ENCODE peak calls at places on chromosome 21, in eight cellular contexts. One of them, this sample, is unnamed.
A peak's percentile ranks its signal among the peaks of the same experiment; 100 is the strongest.

GRCh38 chr21:19489930-19490329 is 1086.3 kb upstream of the TMPRSS15 start:
- DNase-seq in Panc1: no peak
- DNase-seq in K562: no peak
- DNase-seq in HL-60: no peak
- DNase-seq in SK-N-SH: no peak
- DNase-seq in GM23338: no peak
- DNase-seq in HCT116: no peak
- DNase-seq in GM12878: no peak
- DNase-seq in this sample: no peak

GRCh38 chr21:44820851-44821250 is 3.0 kb upstream of the SUMO3 start:
- DNase-seq in Panc1: no peak
- DNase-seq in GM12878: no peak
- DNase-seq in GM23338: no peak
- DNase-seq in HCT116: no peak
- DNase-seq in K562: no peak
- DNase-seq in SK-N-SH: no peak
- DNase-seq in HL-60: no peak
- DNase-seq in this sample: no peak

GRCh38 chr21:28991861-28992525 is 684 bp downstream of the LTN1 start:
- DNase-seq in Panc1: no peak
- DNase-seq in SK-N-SH: no peak
- DNase-seq in K562: peak; percentile 31
- DNase-seq in HL-60: peak; percentile 14
- DNase-seq in GM12878: no peak
- DNase-seq in HCT116: no peak
- DNase-seq in GM23338: no peak
- DNase-seq in this sample: no peak

GRCh38 chr21:32708069-32708468 is 19.7 kb downstream of the SYNJ1 start:
- DNase-seq in HCT116: no peak
- DNase-seq in Panc1: no peak
- DNase-seq in K562: no peak
- DNase-seq in SK-N-SH: no peak
- DNase-seq in GM23338: no peak
- DNase-seq in GM12878: no peak
- DNase-seq in HL-60: no peak
- DNase-seq in this sample: no peak

GRCh38 chr21:41234574-41234973 is 66.6 kb downstream of the BACE2 start:
- DNase-seq in SK-N-SH: no peak
- DNase-seq in K562: no peak
- DNase-seq in HCT116: no peak
- DNase-seq in Panc1: no peak
- DNase-seq in GM23338: no peak
- DNase-seq in GM12878: no peak
- DNase-seq in HL-60: no peak
- DNase-seq in this sample: no peak

GRCh38 chr21:25496825-25497482 is 110.3 kb downstream of the MRPL39 start:
- DNase-seq in GM12878: no peak
- DNase-seq in HCT116: no peak
- DNase-seq in K562: no peak
- DNase-seq in SK-N-SH: no peak
- DNase-seq in HL-60: no peak
- DNase-seq in GM23338: no peak
- DNase-seq in Panc1: no peak
- DNase-seq in this sample: no peak

GRCh38 chr21:31660134-31660565 is 657 bp downstream of the SOD1 start:
- DNase-seq in HL-60: peak; percentile 7
- DNase-seq in GM12878: no peak
- DNase-seq in K562: no peak
- DNase-seq in SK-N-SH: no peak
- DNase-seq in Panc1: no peak
- DNase-seq in GM23338: peak; percentile 44
- DNase-seq in HCT116: no peak
- DNase-seq in this sample: peak; percentile 7

GRCh38 chr21:31490471-31490870 is 146.4 kb upstream of the TIAM1 start:
- DNase-seq in SK-N-SH: no peak
- DNase-seq in K562: peak; percentile 79
- DNase-seq in HL-60: no peak
- DNase-seq in Panc1: no peak
- DNase-seq in GM23338: no peak
- DNase-seq in HCT116: no peak
- DNase-seq in GM12878: no peak
- DNase-seq in this sample: peak; percentile 10

GRCh38 chr21:33025106-33025470 is 647 bp upstream of the OLIG2 start:
- DNase-seq in K562: no peak
- DNase-seq in HCT116: no peak
- DNase-seq in GM12878: no peak
- DNase-seq in HL-60: no peak
- DNase-seq in Panc1: no peak
- DNase-seq in SK-N-SH: peak; percentile 24
- DNase-seq in GM23338: peak; percentile 82
- DNase-seq in this sample: no peak

GRCh38 chr21:14863745-14864210 is 201.0 kb downstream of the NRIP1 start:
- DNase-seq in GM12878: no peak
- DNase-seq in GM23338: no peak
- DNase-seq in Panc1: no peak
- DNase-seq in HL-60: peak; percentile 21
- DNase-seq in HCT116: no peak
- DNase-seq in SK-N-SH: no peak
- DNase-seq in K562: no peak
- DNase-seq in this sample: peak; percentile 18

GRCh38 chr21:16983425-16983824 is 529.4 kb upstream of the CXADR start:
- DNase-seq in SK-N-SH: no peak
- DNase-seq in Panc1: no peak
- DNase-seq in K562: no peak
- DNase-seq in HCT116: no peak
- DNase-seq in GM12878: no peak
- DNase-seq in GM23338: no peak
- DNase-seq in HL-60: no peak
- DNase-seq in this sample: no peak

GRCh38 chr21:31395268-31395667 is 51.2 kb upstream of the TIAM1 start:
- DNase-seq in GM12878: no peak
- DNase-seq in HL-60: no peak
- DNase-seq in HCT116: no peak
- DNase-seq in GM23338: no peak
- DNase-seq in K562: no peak
- DNase-seq in Panc1: no peak
- DNase-seq in SK-N-SH: no peak
- DNase-seq in this sample: no peak

GRCh38 chr21:33441489-33442477 is 38.0 kb downstream of the TMEM50B start:
- DNase-seq in GM12878: peak; percentile 91
- DNase-seq in Panc1: no peak
- DNase-seq in HCT116: no peak
- DNase-seq in GM23338: no peak
- DNase-seq in SK-N-SH: no peak
- DNase-seq in K562: no peak
- DNase-seq in HL-60: no peak
- DNase-seq in this sample: peak; percentile 20

GRCh38 chr21:16309250-16309971 is 579.6 kb downstream of the USP25 start:
- DNase-seq in K562: no peak
- DNase-seq in GM12878: no peak
- DNase-seq in Panc1: no peak
- DNase-seq in HL-60: no peak
- DNase-seq in SK-N-SH: no peak
- DNase-seq in HCT116: no peak
- DNase-seq in GM23338: peak; percentile 48
- DNase-seq in this sample: no peak

GRCh38 chr21:44618909-44619308 is 7.0 kb downstream of the KRTAP10-8 start:
- DNase-seq in Panc1: no peak
- DNase-seq in SK-N-SH: no peak
- DNase-seq in HL-60: no peak
- DNase-seq in HCT116: no peak
- DNase-seq in K562: no peak
- DNase-seq in GM12878: no peak
- DNase-seq in GM23338: no peak
- DNase-seq in this sample: no peak

GRCh38 chr21:17818158-17819113 is 720 bp downstream of the C21orf91 start:
- DNase-seq in HCT116: no peak
- DNase-seq in GM23338: peak; percentile 76
- DNase-seq in K562: no peak
- DNase-seq in SK-N-SH: peak; percentile 8
- DNase-seq in GM12878: no peak
- DNase-seq in Panc1: no peak
- DNase-seq in HL-60: peak; percentile 29
- DNase-seq in this sample: peak; percentile 1

GRCh38 chr21:31772674-31773555 is 41.0 kb upstream of the SCAF4 start:
- DNase-seq in SK-N-SH: no peak
- DNase-seq in GM23338: no peak
- DNase-seq in Panc1: no peak
- DNase-seq in K562: no peak
- DNase-seq in GM12878: peak; percentile 63
- DNase-seq in HCT116: no peak
- DNase-seq in HL-60: no peak
- DNase-seq in this sample: no peak

GRCh38 chr21:15815285-15815684 is 85.5 kb downstream of the USP25 start:
- DNase-seq in Panc1: no peak
- DNase-seq in GM12878: no peak
- DNase-seq in K562: no peak
- DNase-seq in HCT116: no peak
- DNase-seq in GM23338: no peak
- DNase-seq in SK-N-SH: no peak
- DNase-seq in HL-60: no peak
- DNase-seq in this sample: no peak

GRCh38 chr21:16084776-16085364 is 355.1 kb downstream of the USP25 start:
- DNase-seq in HL-60: no peak
- DNase-seq in K562: no peak
- DNase-seq in SK-N-SH: no peak
- DNase-seq in HCT116: no peak
- DNase-seq in GM12878: no peak
- DNase-seq in GM23338: no peak
- DNase-seq in Panc1: no peak
- DNase-seq in this sample: no peak

GRCh38 chr21:43362928-43363314 is 64.0 kb downstream of the SIK1 start:
- DNase-seq in HL-60: no peak
- DNase-seq in SK-N-SH: no peak
- DNase-seq in HCT116: no peak
- DNase-seq in GM23338: no peak
- DNase-seq in K562: no peak
- DNase-seq in Panc1: no peak
- DNase-seq in GM12878: no peak
- DNase-seq in this sample: no peak
- TF ChIP-seq REST in HL-60: no peak
- TF ChIP-seq REST in SK-N-SH: no peak
- TF ChIP-seq REST in HCT116: no peak
- TF ChIP-seq REST in GM23338: no peak
- TF ChIP-seq REST in K562: no peak
- TF ChIP-seq REST in Panc1: no peak
- TF ChIP-seq REST in GM12878: no peak
- TF ChIP-seq REST in this sample: no peak

DNA sequence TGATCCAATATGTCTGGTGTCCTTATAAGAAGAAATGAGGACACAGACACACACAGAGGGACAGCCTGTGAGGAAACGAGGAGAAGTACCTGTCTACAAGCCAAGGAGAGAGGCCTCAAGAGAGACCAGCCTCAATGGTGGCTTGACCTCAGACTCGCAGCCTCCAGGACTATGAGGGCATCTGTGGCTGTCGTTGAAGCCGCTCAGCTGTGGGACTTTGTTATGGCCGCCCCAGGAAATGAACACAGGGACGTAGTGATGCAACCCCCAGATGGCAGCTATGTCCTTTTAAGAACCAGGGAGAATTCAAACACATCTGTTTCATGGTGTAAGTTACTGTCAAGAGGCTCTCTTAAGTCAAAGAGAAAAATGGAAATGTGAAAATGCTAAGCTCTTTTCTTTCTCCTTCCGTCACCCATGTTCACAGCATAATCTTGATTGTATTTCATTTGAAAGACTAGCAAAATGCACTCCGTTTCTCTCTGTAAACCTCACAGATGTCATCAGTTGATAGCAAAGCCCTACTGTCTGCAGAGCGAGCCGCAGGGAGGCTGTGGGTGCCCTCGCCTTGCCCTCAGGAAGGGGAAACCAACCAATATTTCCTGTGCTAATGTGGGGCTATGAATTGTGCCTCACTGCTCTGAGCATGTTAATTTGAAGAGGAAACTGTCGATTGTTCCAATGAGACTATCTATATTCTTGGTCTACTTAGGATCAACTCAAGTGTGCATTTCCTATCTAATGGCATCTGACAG is 21.3 kb downstream of the UBASH3A start:
- DNase-seq in HCT116: no peak
- DNase-seq in HL-60: peak; percentile 81
- DNase-seq in GM23338: no peak
- DNase-seq in K562: no peak
- DNase-seq in SK-N-SH: no peak
- DNase-seq in GM12878: no peak
- DNase-seq in Panc1: no peak
- DNase-seq in this sample: no peak
- TF ChIP-seq REST in HCT116: no peak
- TF ChIP-seq REST in HL-60: no peak
- TF ChIP-seq REST in GM23338: no peak
- TF ChIP-seq REST in K562: no peak
- TF ChIP-seq REST in SK-N-SH: no peak
- TF ChIP-seq REST in GM12878: no peak
- TF ChIP-seq REST in Panc1: no peak
- TF ChIP-seq REST in this sample: no peak

GRCh38 chr21:37363936-37364335 is 2.6 kb upstream of the DYRK1A start:
- DNase-seq in SK-N-SH: no peak
- DNase-seq in GM12878: no peak
- DNase-seq in Panc1: no peak
- DNase-seq in K562: no peak
- DNase-seq in HL-60: no peak
- DNase-seq in GM23338: no peak
- DNase-seq in HCT116: no peak
- DNase-seq in this sample: no peak

GRCh38 chr21:37366488-37367300 is at the start of gene DYRK1A:
- DNase-seq in K562: peak; percentile 96
- DNase-seq in GM12878: peak; percentile 93
- DNase-seq in HCT116: peak; percentile 97
- DNase-seq in SK-N-SH: peak; percentile 97
- DNase-seq in GM23338: peak; percentile 99
- DNase-seq in Panc1: peak; percentile 90
- DNase-seq in HL-60: peak; percentile 99
- DNase-seq in this sample: peak; percentile 98

GRCh38 chr21:37364722-37365121 is 1.9 kb upstream of the DYRK1A start:
- DNase-seq in GM12878: no peak
- DNase-seq in HCT116: no peak
- DNase-seq in SK-N-SH: no peak
- DNase-seq in Panc1: no peak
- DNase-seq in HL-60: no peak
- DNase-seq in K562: no peak
- DNase-seq in GM23338: no peak
- DNase-seq in this sample: no peak

GRCh38 chr21:37367301-37367757 is 756 bp downstream of the DYRK1A start:
- DNase-seq in GM23338: no peak
- DNase-seq in K562: peak; percentile 55
- DNase-seq in HCT116: no peak
- DNase-seq in HL-60: no peak
- DNase-seq in SK-N-SH: peak; percentile 66
- DNase-seq in Panc1: no peak
- DNase-seq in GM12878: no peak
- DNase-seq in this sample: no peak

GRCh38 chr21:37365657-37366487 is 701 bp upstream of the DYRK1A start:
- DNase-seq in GM23338: peak; percentile 83
- DNase-seq in HL-60: peak; percentile 55
- DNase-seq in SK-N-SH: no peak
- DNase-seq in Panc1: no peak
- DNase-seq in GM12878: no peak
- DNase-seq in K562: peak; percentile 96
- DNase-seq in HCT116: no peak
- DNase-seq in this sample: peak; percentile 65
- TF ChIP-seq REST in GM23338: no peak
- TF ChIP-seq REST in HL-60: peak; percentile 11
- TF ChIP-seq REST in SK-N-SH: peak; percentile 16
- TF ChIP-seq REST in Panc1: no peak
- TF ChIP-seq REST in GM12878: no peak
- TF ChIP-seq REST in K562: peak; percentile 67
- TF ChIP-seq REST in HCT116: no peak
- TF ChIP-seq REST in this sample: no peak

GRCh38 chr21:36820176-36821031 is 121.5 kb downstream of the SIM2 start:
- DNase-seq in HL-60: no peak
- DNase-seq in Panc1: no peak
- DNase-seq in SK-N-SH: no peak
- DNase-seq in K562: no peak
- DNase-seq in GM12878: no peak
- DNase-seq in HCT116: no peak
- DNase-seq in GM23338: peak; percentile 91
- DNase-seq in this sample: no peak
- TF ChIP-seq REST in HL-60: no peak
- TF ChIP-seq REST in Panc1: no peak
- TF ChIP-seq REST in SK-N-SH: no peak
- TF ChIP-seq REST in K562: no peak
- TF ChIP-seq REST in GM12878: no peak
- TF ChIP-seq REST in HCT116: no peak
- TF ChIP-seq REST in GM23338: no peak
- TF ChIP-seq REST in this sample: no peak

This sample was measured in A549.